ENCODE peak calls at places on chromosomes 7 and 10, in four cellular contexts. D is WTC11, G is K562, S is HepG2. H is an unnamed sample.

GRCh38 chr7:52684388-52684787 is 351.0 kb upstream of the POM121L12 start:
- DNase-seq in S (no peak), G (no peak), D (no peak), H (no peak)

GRCh38 chr10:73211106-73211811 is 35.8 kb downstream of the DNAJC9 start:
- DNase-seq in G (no peak), D (no peak), S (no peak), H (no peak)

GRCh38 chr10:71429929-71430328 is 33.2 kb downstream of the CDH23 start:
- DNase-seq in S (no peak), D (peak), G (peak), H (peak)

GRCh38 chr10:47195274-47195885 is 104.6 kb upstream of the GDF10 start:
- DNase-seq in G (no peak), D (no peak), S (no peak), H (no peak)

GRCh38 chr7:33893377-33893776 is 12.0 kb upstream of the BMPER start:
- DNase-seq in D (no peak), S (no peak), G (no peak), H (no peak)

GRCh38 chr10:112184052-112184371 is 447 bp upstream of the GPAM start:
- DNase-seq in G (no peak), D (no peak), S (no peak), H (no peak)

GRCh38 chr7:111763221-111763791 is 201.0 kb upstream of the IMMP2L start:
- DNase-seq in S (peak), G (no peak), D (peak), H (peak)

GRCh38 chr7:105188201-105188600 is 174.2 kb downstream of the KMT2E start:
- DNase-seq in G (no peak), D (no peak), S (no peak), H (no peak)

GRCh38 chr7:129343099-129343700 is 91.0 kb upstream of the STRIP2 start:
- DNase-seq in D (no peak), S (peak), G (peak), H (peak)

GRCh38 chr10:78173360-78174020 is 139.8 kb downstream of the RPS24 start:
- DNase-seq in S (no peak), D (no peak), G (no peak), H (no peak)

GRCh38 chr7:32470871-32471270 is 19.3 kb downstream of the LSM5 start:
- DNase-seq in S (no peak), D (no peak), G (no peak), H (no peak)

GRCh38 chr7:104124893-104125292 is 82.9 kb downstream of the ORC5 start:
- DNase-seq in S (no peak), D (no peak), G (no peak), H (no peak)

GRCh38 chr10:96708456-96708855 is 11.9 kb downstream of the PIK3AP1 start:
- DNase-seq in G (no peak), S (no peak), D (no peak), H (no peak)

GRCh38 chr10:2968401-2968800 is 98.9 kb upstream of the PFKP start:
- DNase-seq in D (no peak), G (no peak), S (no peak), H (no peak)
- TF ChIP-seq SP1 in D (no peak), G (no peak), S (no peak), H (no peak)

DNA sequence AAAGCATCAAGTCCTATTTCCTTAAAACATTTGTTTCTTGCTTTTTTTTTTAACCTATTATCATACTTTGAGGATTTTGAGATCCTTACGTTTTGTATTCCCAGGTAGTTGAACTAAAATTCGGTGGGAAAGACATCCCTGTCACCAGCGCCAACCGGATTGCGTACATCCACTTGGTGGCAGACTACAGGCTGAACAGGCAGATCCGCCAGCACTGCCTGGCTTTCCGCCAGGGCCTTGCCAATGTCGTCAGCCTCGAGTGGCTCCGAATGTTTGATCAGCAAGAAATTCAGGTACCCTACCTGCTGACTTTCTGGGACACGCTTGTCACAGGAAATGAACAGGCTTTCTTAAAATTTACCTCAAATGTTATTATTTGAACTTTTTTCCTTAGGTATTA is 83.0 kb upstream of the DNAJB6 start:
- DNase-seq in S (no peak), D (no peak), G (no peak), H (no peak)
- TF ChIP-seq ELF4 in S (no peak), D (no peak), G (no peak), H (no peak)

DNA sequence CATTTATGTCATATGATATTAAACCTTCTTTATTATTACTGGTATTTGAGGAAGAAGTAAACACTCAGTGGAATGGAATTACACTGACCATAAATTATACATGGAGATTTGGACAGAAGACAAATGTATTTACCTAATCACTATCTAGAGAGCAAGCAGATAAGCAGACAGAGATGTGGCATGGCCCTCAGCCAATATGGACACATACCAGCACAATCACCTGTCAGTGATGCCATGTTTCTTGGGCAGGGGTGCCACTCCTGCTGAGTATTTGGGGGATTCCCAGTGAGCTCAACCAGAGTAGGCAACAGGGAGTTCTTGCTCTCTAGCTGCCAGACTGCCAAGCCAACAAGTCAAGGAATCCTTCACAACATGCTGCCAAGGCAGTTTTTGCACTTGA is 866.3 kb upstream of the LRRN3 start:
- DNase-seq in G (no peak), S (no peak), D (no peak), H (no peak)
- TF ChIP-seq SP1 in G (no peak), S (no peak), D (no peak), H (no peak)

DNA sequence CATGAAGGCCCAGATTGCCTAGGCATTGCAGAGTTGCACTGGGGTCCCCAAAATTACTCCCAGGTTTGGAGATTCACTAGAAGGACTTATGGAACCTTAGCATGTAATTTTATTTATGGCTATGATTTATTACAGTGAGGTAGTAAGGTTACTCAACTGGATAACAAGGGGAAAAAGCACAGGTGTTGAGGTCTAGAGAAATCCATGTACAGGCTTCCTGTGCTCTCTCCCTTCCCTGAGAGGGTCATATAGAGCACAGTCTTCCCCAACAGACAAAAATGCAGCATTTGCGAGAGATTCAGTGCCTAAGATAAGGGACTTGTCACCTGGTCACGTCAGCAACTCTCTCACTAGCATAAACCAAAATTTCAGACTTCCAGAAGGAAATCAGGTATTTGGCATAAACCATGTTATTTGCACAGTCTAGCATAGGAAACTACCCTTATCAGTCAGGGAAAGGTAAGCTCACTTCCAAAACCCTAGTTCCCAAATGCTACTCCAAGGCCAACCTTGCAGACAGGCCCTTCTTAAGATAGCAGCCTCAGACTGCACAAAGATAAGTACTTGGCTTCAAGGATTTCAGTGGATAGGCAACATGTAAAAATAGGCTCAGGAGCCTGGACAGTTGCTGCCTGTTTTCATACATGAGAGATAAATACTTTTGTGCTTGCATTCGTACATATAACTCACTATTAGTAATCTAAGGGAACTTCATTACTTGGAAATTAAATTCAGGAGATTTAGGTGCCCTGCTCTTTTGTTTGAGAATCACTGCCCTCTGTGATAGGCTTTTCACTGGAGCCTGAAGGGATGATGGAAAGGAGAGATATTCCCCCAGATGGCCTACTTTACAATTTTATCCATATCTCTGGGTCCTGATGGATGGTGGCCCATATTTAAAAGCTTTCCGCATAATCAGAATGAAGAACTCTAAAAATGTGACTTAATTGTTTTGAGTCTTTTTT is 378.4 kb upstream of the LRGUK start:
- DNase-seq in D (no peak), G (no peak), S (no peak), H (no peak)
- TF ChIP-seq ELF4 in D (no peak), G (no peak), S (no peak), H (no peak)

GRCh38 chr10:91251430-91252056 is 31.1 kb downstream of the PCGF5 start:
- DNase-seq in S (peak), D (peak), G (peak), H (peak)
- TF ChIP-seq SP1 in S (no peak), D (no peak), G (no peak), H (no peak)

GRCh38 chr10:61978965-61979364 is 77.5 kb downstream of the ARID5B start:
- DNase-seq in D (peak), S (no peak), G (no peak), H (no peak)
- TF ChIP-seq ELF4 in D (no peak), S (no peak), G (no peak), H (no peak)

DNA sequence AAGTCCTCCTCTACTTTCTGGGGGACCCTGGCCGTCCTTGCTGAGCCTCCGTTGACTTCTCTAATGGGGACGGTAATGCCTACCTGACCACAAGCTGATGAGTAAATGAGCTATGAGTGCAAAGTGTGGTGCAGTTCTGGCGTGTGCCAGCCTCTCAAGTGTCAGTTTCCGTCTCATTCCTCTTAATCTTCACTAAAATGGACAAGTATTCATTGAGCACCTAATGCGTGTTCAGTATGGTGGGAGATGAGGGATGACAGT is 623 bp upstream of the HERPUD2 start:
- DNase-seq in S (no peak), G (no peak), D (no peak), H (no peak)
- TF ChIP-seq SP1 in S (no peak), G (no peak), D (no peak), H (no peak)

DNA sequence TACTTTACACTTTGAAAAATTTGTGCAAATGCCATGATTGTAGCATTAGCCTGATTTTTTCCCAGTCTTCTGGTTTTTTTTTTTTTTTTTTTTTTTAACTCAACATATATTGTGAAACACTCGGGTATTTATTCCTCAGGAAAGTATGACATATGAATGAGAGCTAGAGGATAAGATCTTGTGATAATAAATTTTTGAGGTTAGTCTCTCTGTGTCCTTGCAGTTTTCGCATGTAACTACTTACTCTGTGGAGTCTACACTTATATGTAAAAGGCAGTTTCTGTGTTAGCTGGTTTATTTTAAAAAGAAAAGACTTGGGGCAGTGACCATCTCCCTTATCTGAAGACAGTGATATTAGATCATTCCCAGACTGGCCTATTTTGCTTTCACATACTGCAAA is 370.9 kb downstream of the NRG3 start:
- DNase-seq in D (no peak), G (no peak), S (no peak), H (no peak)
- TF ChIP-seq ELF4 in D (no peak), G (no peak), S (no peak), H (no peak)

DNA sequence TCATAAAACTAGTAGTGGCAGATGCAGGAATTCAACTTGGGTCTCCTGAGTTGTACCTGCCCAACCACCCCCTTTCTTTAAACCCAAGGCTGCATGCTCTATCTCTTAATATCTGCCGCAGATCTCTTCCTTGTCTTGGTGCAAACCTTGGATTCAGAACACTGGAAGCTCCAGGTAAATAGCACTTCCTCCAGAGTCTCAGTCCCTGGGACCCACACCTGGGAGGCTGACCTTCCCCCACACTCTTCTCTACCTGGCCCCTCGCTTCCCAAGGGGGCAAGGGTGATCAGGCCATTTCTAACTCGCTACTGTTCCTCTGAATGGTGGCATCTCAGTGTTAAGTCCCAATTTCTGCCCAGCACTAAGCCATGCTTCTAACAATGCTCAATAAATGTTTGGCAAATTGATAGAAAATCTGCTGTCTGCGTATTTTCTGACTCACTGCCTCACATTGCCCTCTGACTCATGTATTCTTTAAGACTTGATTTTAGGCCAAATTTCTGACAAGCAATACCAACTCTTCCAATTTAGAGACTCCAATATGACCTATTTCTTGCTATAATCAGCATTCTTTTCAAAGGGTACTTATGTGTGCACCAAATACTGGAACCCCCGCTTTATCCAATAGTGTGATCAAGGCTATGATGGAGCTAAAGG is 68.0 kb upstream of the PPP1R3C start:
- DNase-seq in G (no peak), S (no peak), D (no peak), H (no peak)
- TF ChIP-seq SP1 in G (no peak), S (no peak), D (no peak), H (no peak)